ENCODE peak calls at places on chromosomes 5 and 9, in five cellular contexts. F is sigmoid colon, T is brain microvascular endothelial cell, U is cardiac muscle cell, S is PC-9. M is an unnamed sample. For H3K36me3, the result is how much of the 10 kb centered on the place peaks cover.

GRCh38 chr9:38733503-38733902 is 13.6 kb upstream of the FAM240B start:
- DNase-seq in T (no peak), S (no peak), F (no peak), U (no peak), M (no peak)

GRCh38 chr9:17064558-17064957 is 70.3 kb upstream of the CNTLN start:
- DNase-seq in F (no peak), U (no peak), T (no peak), S (no peak), M (no peak)

GRCh38 chr5:105331558-105331957 is 1769.0 kb upstream of the NUDT12 start:
- DNase-seq in U (no peak), S (no peak), T (no peak), F (no peak), M (no peak)

GRCh38 chr9:110936719-110937452 is 101.4 kb downstream of the LPAR1 start:
- DNase-seq in T (no peak), S (no peak), U (no peak), F (no peak), M (no peak)

GRCh38 chr5:157076558-157076957 is 17.6 kb upstream of the HAVCR1 start:
- DNase-seq in T (peak), S (no peak), F (no peak), U (no peak), M (no peak)

GRCh38 chr5:147098233-147098790 is 136.5 kb upstream of the STK32A start:
- DNase-seq in F (no peak), S (no peak), U (peak), T (peak), M (no peak)

GRCh38 chr5:31531543-31531887 is 378 bp downstream of the DROSHA start:
- DNase-seq in S (no peak), F (peak), U (peak), T (peak), M (no peak)

GRCh38 chr5:126031989-126032716 is 391.1 kb upstream of the GRAMD2B start:
- DNase-seq in U (no peak), S (no peak), F (no peak), T (peak), M (no peak)

GRCh38 chr5:56190500-56190899 is 42.6 kb downstream of the ANKRD55 start:
- DNase-seq in S (no peak), T (peak), F (peak), U (no peak), M (no peak)

DNA sequence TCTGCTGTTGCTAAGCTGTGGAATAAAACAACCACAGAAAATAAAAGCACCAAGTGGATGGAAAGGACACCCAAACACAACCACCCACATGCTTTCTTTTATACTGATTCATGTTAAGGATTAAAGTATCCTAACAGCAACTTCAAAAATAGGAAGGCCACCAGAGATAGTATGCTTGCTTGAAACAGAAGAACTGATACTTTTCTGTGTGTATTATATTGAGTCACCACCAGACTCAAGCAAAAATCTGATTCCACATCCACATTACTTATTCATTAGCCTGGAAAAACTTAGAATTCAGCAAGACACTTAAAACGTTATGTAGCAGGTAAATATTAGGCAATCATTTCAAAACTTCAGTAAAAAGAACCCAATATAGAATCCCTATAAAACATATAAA is 52.3 kb downstream of the ZDHHC21 start:
- DNase-seq in F (no peak), U (no peak), S (no peak), T (no peak), M (no peak)
- H3K36me3 ChIP-seq in F (under half), U (under half), S (under half), T (under half), M (under half)

DNA sequence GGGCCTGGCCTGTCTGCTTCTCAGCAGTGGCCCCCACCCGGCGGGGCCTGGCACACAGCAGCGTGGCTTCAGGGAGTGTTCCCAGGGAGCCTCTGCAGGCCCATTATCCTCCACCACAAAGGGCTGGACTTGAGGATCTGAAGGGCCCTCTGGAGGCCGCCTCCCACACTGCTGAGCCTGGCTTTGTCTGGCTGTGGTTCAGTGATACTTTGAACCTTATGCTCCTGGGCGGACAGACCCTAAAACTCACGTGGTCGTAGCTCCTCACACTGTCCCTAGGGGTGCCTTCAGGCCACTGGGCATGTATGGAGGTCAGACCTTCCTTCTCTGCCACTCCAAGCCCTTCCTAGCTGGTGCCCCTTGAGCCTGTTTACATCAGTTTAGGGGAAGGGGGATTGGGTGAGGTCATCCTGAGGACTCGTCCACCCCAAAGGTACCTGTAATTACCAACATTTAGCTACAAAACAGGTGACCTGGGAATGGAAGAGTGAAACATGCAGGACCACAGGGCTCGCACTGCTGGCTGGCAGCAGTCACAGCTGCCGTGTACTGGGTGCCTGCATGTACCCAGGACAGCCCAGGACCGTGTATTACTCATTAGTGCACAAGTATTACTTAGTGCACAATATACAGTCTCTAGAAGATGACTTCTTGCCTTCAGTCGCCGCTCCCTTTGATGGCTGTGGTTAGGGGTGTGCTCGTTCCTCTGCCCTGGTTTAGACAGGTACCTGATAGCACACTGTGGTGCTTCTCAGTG is 8.5 kb downstream of the GRHPR start:
- DNase-seq in S (no peak), T (no peak), F (peak), U (no peak), M (no peak)
- H3K36me3 ChIP-seq in S (under half), T (half or more), F (under half), U (under half), M (under half)

DNA sequence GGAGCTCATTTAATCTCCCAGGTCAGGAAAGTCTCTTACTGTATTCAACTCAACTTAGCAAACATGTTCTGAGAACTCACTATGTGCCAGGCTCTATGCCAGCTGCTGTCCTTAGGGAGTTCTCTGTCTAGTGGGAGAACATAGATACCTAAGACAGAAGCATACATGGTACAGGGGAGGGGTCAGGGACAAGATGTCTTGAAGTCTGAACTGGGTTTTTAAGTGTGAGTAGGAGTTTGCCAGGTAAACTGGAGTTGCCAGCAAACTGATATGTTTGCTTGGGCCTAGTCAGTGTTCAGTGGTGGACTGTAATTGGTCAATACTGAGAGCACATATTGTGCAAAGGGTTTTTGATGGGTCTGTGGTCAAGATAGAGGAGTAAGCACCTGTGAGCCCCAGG is 18.3 kb upstream of the GLE1 start:
- DNase-seq in S (no peak), F (no peak), U (no peak), T (no peak), M (no peak)
- H3K36me3 ChIP-seq in S (under half), F (under half), U (under half), T (half or more), M (under half)

DNA sequence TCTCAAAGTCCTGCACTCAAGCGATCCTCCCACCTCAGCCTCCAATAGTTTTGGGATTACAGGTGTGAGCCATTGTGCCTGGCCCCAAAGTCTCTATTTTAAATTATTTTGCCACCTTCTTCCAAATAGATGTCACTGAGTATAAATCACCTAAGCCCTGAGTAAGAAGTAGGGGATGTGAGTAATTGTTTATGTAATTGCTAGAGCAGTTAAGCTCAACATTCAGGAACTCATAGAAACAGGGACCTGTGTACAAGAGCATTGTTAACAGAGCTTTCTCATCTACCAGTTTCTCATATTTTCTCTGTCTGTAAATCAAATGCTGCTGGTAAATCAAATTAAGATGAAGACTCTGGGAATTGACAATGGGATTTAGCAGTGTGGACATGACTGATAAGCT is 26.3 kb downstream of the CDK7 start:
- DNase-seq in T (no peak), S (no peak), U (no peak), F (no peak), M (no peak)
- H3K36me3 ChIP-seq in T (half or more), S (under half), U (under half), F (under half), M (under half)

GRCh38 chr9:131481441-131482342 is 21.0 kb upstream of the POMT1 start:
- DNase-seq in U (no peak), F (peak), S (no peak), T (no peak), M (no peak)
- H3K36me3 ChIP-seq in U (half or more), F (half or more), S (under half), T (half or more), M (half or more)

DNA sequence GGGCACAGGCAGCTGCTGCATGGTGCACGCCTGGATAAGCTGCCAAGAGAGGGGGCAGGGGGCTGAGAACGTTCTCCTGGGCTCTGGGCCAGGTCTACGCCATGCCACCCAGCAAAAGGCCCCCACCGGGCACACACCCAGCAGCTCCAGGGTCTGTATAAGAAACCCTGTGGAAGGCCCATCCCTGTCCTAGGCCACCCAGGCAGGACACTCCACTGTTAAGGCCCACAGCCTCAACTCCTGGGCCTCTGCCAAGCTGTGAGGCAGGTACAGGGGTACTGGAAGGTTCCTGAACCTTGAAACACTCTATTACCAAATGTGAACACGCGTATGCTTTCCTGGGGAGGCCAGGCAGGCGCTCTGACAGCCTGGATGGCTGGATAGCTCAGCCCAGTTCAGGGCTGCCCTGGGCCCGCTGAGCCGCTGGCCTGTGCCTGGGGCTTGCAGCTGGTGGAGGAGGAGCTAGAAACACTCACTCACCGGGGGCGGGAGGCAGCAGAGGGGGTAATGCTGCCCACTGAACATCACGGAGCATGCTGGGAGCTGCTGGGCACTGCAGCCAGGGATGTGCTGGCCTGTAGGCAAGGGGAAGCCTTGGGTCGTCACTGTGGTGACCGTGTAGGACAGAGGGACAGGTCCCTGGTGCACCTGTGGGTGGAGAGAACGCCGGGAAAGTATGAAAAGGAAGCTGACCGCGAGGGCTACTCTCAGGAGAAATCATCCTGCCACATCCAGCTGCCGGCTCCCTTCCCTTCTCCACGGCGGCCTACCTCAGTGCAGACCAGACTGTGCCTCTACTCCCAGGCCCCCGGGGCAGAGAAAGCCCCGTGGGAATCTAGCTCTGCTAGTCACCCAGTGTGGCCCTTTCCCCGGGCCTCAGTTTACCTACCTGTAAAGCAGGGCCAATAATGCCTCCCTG is 6.0 kb downstream of the RNF44 start:
- DNase-seq in U (no peak), T (no peak), F (peak), S (no peak), M (no peak)
- H3K36me3 ChIP-seq in U (under half), T (under half), F (under half), S (under half), M (under half)

DNA sequence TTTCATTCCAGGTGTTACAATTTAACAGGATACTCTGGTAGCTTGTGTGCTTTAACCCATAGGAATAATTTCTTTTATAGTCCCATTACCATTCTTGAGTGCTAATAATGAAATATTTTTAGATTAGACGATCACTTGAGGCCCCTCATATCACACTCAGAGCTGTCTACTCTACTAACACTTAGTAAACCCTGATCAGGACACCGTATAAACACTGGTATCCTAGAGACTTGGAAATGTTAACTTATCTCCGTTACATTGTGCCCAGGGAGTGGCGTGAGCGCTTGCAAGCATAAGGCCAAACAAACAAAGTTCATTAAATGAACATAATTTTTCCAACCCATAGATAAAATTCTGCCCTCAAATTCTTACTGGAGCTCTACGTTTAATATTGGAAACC is 42.2 kb upstream of the RFX3 start:
- DNase-seq in U (no peak), S (no peak), F (no peak), T (no peak), M (no peak)
- H3K36me3 ChIP-seq in U (under half), S (under half), F (under half), T (under half), M (under half)